ENCODE peak calls at places on chromosomes 13 and 19, in six cellular contexts. O is IMR-90, Z is uterus, G is Peyer's patch, A is endothelial cell of umbilical vein, B is GM12892. H is an unnamed sample.
A peak's percentile ranks its signal among the peaks of the same experiment; 100 is the strongest.

GRCh38 chr13:92843549-92843948 is 383.1 kb upstream of the GPC6 start:
- DNase-seq in O (peak; percentile 69), B (no peak), Z (no peak), G (no peak), A (no peak), H (no peak)

GRCh38 chr19:39996218-39996810 is 546 bp upstream of the ZNF546 start:
- DNase-seq in G (no peak), B (no peak), A (no peak), Z (no peak), O (peak; percentile 70), H (peak; percentile 52)

GRCh38 chr19:10975374-10976036 is 14.7 kb downstream of the SMARCA4 start:
- DNase-seq in Z (peak; percentile 64), B (no peak), A (peak; percentile 58), O (peak; percentile 66), G (peak; percentile 48), H (no peak)

GRCh38 chr19:19474950-19475781 is 40.2 kb downstream of the TSSK6 start:
- DNase-seq in G (no peak), B (no peak), Z (no peak), A (no peak), O (no peak), H (no peak)

GRCh38 chr13:110634558-110634957 is 19.2 kb downstream of the NAXD start:
- DNase-seq in Z (no peak), G (no peak), O (peak; percentile 89), A (no peak), B (no peak), H (no peak)

GRCh38 chr13:41700790-41701310 is 243.5 kb downstream of the RGCC start:
- DNase-seq in A (peak; percentile 74), Z (peak; percentile 17), O (peak; percentile 66), B (no peak), G (no peak), H (peak; percentile 47)

GRCh38 chr13:113045214-113046007 is 60.2 kb upstream of the F7 start:
- DNase-seq in O (no peak), G (no peak), Z (no peak), A (no peak), B (no peak), H (no peak)

GRCh38 chr13:42985312-42986175 is 6.5 kb downstream of the EPSTI1 start:
- DNase-seq in G (peak; percentile 73), B (no peak), Z (peak; percentile 28), A (no peak), O (no peak), H (no peak)

GRCh38 chr13:23330356-23330755 is 103.1 kb downstream of the SACS start:
- DNase-seq in B (no peak), G (no peak), O (no peak), A (no peak), Z (no peak), H (no peak)

GRCh38 chr13:111153977-111154332 is 38.8 kb downstream of the ARHGEF7 start:
- DNase-seq in O (no peak), Z (no peak), G (peak; percentile 82), B (peak; percentile 27), A (no peak), H (peak; percentile 79)

GRCh38 chr13:91058066-91058465 is 289.4 kb upstream of the MIR17HG start:
- DNase-seq in B (no peak), O (no peak), A (no peak), G (no peak), Z (no peak), H (peak; percentile 6)

GRCh38 chr19:30386551-30387143 is 14.5 kb downstream of the ZNF536 start:
- DNase-seq in B (no peak), A (no peak), Z (no peak), O (no peak), G (no peak), H (no peak)

GRCh38 chr13:101433895-101434294 is 17.6 kb upstream of the NALCN start:
- DNase-seq in G (no peak), Z (no peak), A (no peak), O (no peak), B (no peak), H (no peak)

GRCh38 chr19:16301999-16302694 is 22.5 kb upstream of the KLF2 start:
- DNase-seq in B (no peak), Z (no peak), O (peak; percentile 54), A (peak; percentile 70), G (no peak), H (no peak)

GRCh38 chr13:90551253-90551652 is 796.2 kb upstream of the MIR17HG start:
- DNase-seq in A (no peak), G (no peak), O (no peak), Z (no peak), B (no peak), H (no peak)

GRCh38 chr19:11331502-11331901 is 8.0 kb downstream of the RAB3D start:
- DNase-seq in A (no peak), Z (no peak), O (no peak), B (no peak), G (no peak), H (no peak)

DNA sequence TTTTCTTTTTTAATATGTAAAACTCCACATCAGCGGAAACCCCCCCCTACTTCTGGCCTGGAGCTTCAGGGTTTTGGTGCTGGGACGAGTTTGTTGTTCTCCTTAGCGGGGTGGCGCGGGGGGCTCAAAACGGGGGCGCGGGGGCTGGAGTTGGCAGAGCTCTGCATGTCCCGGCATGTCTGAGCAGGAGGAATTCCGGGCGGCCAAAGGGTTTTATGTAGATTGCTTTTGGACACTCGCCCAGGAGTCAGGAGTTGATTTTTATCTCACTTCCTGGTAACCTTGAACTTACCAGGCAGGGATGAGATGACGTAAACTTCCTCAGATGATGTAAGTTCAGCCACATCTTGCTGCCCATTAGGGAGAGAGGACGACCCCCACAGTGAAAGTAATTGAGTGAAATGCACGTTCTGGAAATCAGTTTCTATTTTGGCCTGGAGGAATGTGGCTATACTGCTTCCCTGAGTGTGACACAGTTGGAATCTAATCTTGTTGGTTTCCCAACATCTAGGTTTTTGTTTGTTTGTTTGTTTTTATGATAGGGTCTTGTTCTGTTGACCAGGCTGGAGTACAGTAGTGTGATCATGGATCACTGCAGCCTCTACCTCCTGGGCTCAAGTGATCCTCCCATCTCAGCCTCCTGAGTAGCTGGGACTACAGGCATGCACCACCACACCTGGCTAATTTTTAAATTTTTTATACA is 21.0 kb upstream of the GDF15 start:
- DNase-seq in A (peak; percentile 98), Z (peak; percentile 92), B (no peak), G (peak; percentile 72), O (peak; percentile 100), H (peak; percentile 95)
- TF ChIP-seq POLR2A in A (peak; percentile 47), Z (no peak), B (no peak), G (no peak), O (peak; percentile 23), H (peak; percentile 61)

DNA sequence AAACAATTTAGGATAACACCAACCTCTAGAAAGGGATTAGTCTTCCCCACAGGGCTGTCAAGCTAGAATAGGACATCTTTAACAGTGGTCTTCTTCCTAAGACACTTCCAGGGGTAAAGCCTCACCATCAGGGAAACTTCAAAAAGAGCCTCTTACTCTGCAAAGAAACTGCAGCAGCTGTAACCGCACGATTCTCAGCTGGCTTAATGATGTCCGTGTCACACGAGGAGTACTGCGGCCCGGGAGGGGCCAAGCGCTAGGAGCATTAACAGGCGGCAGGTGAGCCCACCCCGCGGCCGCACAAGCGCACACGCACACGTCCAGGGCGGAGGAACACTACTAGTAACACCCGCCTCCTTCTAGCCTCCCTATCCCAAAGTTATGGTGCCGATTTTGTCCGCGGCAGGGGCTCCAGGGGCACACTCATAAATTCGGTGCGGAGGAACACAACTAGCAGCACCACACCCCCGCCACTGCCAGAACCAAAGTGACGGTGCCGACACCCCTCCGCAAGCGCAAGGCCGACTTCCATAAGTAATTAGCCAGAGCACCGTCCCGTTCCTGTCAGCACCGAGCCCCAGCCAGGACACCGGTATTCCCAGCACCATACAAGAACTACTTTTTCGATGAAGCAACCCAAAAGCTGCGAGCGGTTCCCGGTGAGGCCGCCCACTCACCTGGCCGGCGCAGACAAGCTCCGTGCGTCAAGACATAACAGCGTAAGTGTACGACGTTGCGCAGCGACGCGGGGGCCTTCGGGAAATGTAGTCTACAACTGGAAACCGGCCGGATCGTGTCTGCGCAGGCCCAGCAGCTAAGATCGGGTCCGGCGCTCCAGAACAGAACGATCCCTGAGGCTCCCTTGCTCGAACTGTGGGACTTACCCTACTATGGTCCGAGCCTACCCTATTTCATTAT is at the start of the genes ZNF540 and ZNF571:
- DNase-seq in G (peak; percentile 95), A (peak; percentile 94), O (peak; percentile 93), Z (peak; percentile 93), B (peak; percentile 53), H (peak; percentile 91)
- TF ChIP-seq POLR2A in G (peak; percentile 43), A (peak; percentile 17), O (peak; percentile 38), Z (peak; percentile 68), B (no peak), H (peak; percentile 45)

GRCh38 chr19:17327654-17328516 is 6.8 kb downstream of the ANO8 start:
- DNase-seq in O (no peak), A (peak; percentile 52), B (peak; percentile 77), G (peak; percentile 90), Z (peak; percentile 61), H (peak; percentile 64)
- TF ChIP-seq POLR2A in O (no peak), A (no peak), B (no peak), G (peak; percentile 50), Z (no peak), H (no peak)

GRCh38 chr19:1241417-1242095 is at the start of gene ATP5F1D:
- DNase-seq in B (peak; percentile 99), Z (peak; percentile 93), G (peak; percentile 96), O (peak; percentile 95), A (peak; percentile 91), H (peak; percentile 98)
- TF ChIP-seq POLR2A in B (peak; percentile 48), Z (peak; percentile 75), G (peak; percentile 75), O (peak; percentile 56), A (peak; percentile 64), H (peak; percentile 72)

DNA sequence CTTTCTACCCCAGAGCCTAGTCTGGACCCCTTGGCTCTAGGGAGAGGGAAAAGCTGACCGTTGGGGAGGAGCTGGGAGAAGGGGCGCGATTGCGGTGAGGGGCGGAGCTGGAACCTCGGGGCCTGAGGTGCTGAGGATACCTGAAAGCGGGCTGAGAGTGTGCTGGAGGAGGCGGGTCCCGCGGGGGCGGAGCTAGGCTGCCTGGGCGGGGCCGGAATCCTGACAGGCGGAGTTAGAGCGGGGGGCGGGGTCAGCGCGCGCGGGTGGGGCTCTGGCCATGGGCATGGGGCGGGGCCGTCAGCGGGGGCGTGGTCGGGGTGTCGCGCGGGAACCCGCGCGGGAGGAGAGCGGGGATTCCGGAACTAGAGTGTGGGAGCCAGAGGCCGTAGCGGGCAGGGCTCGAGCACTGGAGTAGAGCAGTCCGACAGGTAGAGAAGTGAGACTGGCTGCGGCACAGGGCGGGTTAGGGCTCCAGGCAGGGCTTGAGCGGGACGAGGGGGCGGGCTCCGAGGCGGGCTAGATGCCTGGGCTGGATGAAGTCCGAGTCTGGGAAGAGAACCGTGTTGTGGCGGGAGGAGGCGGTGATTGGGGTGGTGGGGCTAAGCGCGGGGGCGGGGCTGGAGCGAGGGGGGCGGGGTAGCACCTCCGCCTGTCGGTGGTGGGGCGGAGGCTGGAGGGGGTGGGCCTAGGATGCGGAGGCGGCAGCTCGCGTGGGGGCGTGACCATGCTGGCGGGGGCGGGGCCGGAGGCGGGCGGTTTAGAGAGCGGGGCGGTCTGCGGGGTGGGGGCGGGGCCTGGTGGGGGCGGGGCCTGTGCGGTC is at the start of gene INAFM1:
- DNase-seq in Z (peak; percentile 98), O (peak; percentile 86), B (peak; percentile 93), A (peak; percentile 90), G (peak; percentile 100), H (peak; percentile 99)
- TF ChIP-seq POLR2A in Z (peak; percentile 48), O (peak; percentile 70), B (peak; percentile 47), A (peak; percentile 31), G (no peak), H (peak; percentile 33)

H was measured in erythroblast.